ENCODE peak calls at places on chromosome 18, in five cellular contexts. One of them, this sample, is unnamed.

GRCh38 chr18:57150828-57151227 is 3.9 kb downstream of the BOD1L2 start:
- DNase-seq in H1: peak
- DNase-seq in H9: peak
- DNase-seq in mesendoderm: peak
- DNase-seq in IMR-90: no peak
- DNase-seq in this sample: peak

GRCh38 chr18:74242451-74243096 is 49.2 kb downstream of the CYB5A start:
- DNase-seq in H9: no peak
- DNase-seq in H1: no peak
- DNase-seq in IMR-90: no peak
- DNase-seq in mesendoderm: no peak
- DNase-seq in this sample: no peak

GRCh38 chr18:67669993-67670671 is 153.6 kb upstream of the DSEL start:
- DNase-seq in H1: no peak
- DNase-seq in mesendoderm: no peak
- DNase-seq in IMR-90: peak
- DNase-seq in H9: no peak
- DNase-seq in this sample: no peak

GRCh38 chr18:23575309-23575651 is 11.0 kb downstream of the NPC1 start:
- DNase-seq in H9: no peak
- DNase-seq in H1: no peak
- DNase-seq in mesendoderm: no peak
- DNase-seq in IMR-90: no peak
- DNase-seq in this sample: no peak

GRCh38 chr18:68519341-68519740 is 195.6 kb downstream of the TMX3 start:
- DNase-seq in H1: no peak
- DNase-seq in IMR-90: peak
- DNase-seq in H9: no peak
- DNase-seq in mesendoderm: no peak
- DNase-seq in this sample: no peak

GRCh38 chr18:57113783-57114465 is 33.0 kb upstream of the BOD1L2 start:
- DNase-seq in mesendoderm: no peak
- DNase-seq in H1: no peak
- DNase-seq in H9: no peak
- DNase-seq in IMR-90: no peak
- DNase-seq in this sample: no peak

GRCh38 chr18:75052475-75052874 is 156.5 kb downstream of the PTGR3 start:
- DNase-seq in H9: no peak
- DNase-seq in IMR-90: no peak
- DNase-seq in mesendoderm: no peak
- DNase-seq in H1: no peak
- DNase-seq in this sample: no peak

GRCh38 chr18:36187826-36188721 is 777 bp downstream of the MOCOS start:
- DNase-seq in H9: peak
- DNase-seq in mesendoderm: peak
- DNase-seq in IMR-90: peak
- DNase-seq in H1: no peak
- DNase-seq in this sample: no peak

GRCh38 chr18:45539383-45539960 is 75.8 kb upstream of the SLC14A2 start:
- DNase-seq in H9: no peak
- DNase-seq in IMR-90: no peak
- DNase-seq in H1: no peak
- DNase-seq in mesendoderm: no peak
- DNase-seq in this sample: no peak

GRCh38 chr18:73283788-73284187 is 416.0 kb upstream of the NETO1 start:
- DNase-seq in H9: no peak
- DNase-seq in H1: no peak
- DNase-seq in IMR-90: peak
- DNase-seq in mesendoderm: peak
- DNase-seq in this sample: no peak

GRCh38 chr18:22136395-22136794 is 33.0 kb upstream of the GATA6 start:
- DNase-seq in H1: no peak
- DNase-seq in H9: no peak
- DNase-seq in mesendoderm: no peak
- DNase-seq in IMR-90: peak
- DNase-seq in this sample: no peak

GRCh38 chr18:74316257-74317180 is 880 bp downstream of the C18orf63 start:
- DNase-seq in H9: no peak
- DNase-seq in IMR-90: peak
- DNase-seq in mesendoderm: peak
- DNase-seq in H1: no peak
- DNase-seq in this sample: no peak

GRCh38 chr18:58953627-58954026 is 89.0 kb downstream of the ZNF532 start:
- DNase-seq in H1: no peak
- DNase-seq in H9: no peak
- DNase-seq in IMR-90: no peak
- DNase-seq in mesendoderm: no peak
- DNase-seq in this sample: no peak

GRCh38 chr18:77811510-77811909 is 561.9 kb downstream of the GALR1 start:
- DNase-seq in IMR-90: no peak
- DNase-seq in mesendoderm: no peak
- DNase-seq in H9: no peak
- DNase-seq in H1: no peak
- DNase-seq in this sample: no peak

GRCh38 chr18:22066083-22066485 is 103.3 kb upstream of the GATA6 start:
- DNase-seq in mesendoderm: peak
- DNase-seq in H1: no peak
- DNase-seq in IMR-90: no peak
- DNase-seq in H9: peak
- DNase-seq in this sample: no peak

GRCh38 chr18:8707946-8708345 is 2.6 kb downstream of the MTCL1 start:
- DNase-seq in mesendoderm: peak
- DNase-seq in IMR-90: peak
- DNase-seq in H1: no peak
- DNase-seq in H9: no peak
- DNase-seq in this sample: no peak

GRCh38 chr18:69400253-69400975 is at the start of gene DOK6:
- DNase-seq in mesendoderm: peak
- DNase-seq in H1: no peak
- DNase-seq in H9: peak
- DNase-seq in IMR-90: peak
- DNase-seq in this sample: peak

GRCh38 chr18:7567487-7568425 is 640 bp downstream of the PTPRM start:
- DNase-seq in H9: peak
- DNase-seq in IMR-90: peak
- DNase-seq in H1: no peak
- DNase-seq in mesendoderm: peak
- DNase-seq in this sample: peak

GRCh38 chr18:906416-907170 is 1.9 kb downstream of the ADCYAP1 start:
- DNase-seq in mesendoderm: peak
- DNase-seq in H9: peak
- DNase-seq in IMR-90: no peak
- DNase-seq in H1: peak
- DNase-seq in this sample: no peak
- H3K23ac ChIP-seq in mesendoderm: peak
- H3K23ac ChIP-seq in H9: no peak
- H3K23ac ChIP-seq in IMR-90: no peak
- H3K23ac ChIP-seq in H1: no peak
- H3K23ac ChIP-seq in this sample: peak

GRCh38 chr18:62715829-62716678 is 713 bp downstream of the PHLPP1 start:
- DNase-seq in mesendoderm: peak
- DNase-seq in IMR-90: peak
- DNase-seq in H1: no peak
- DNase-seq in H9: peak
- DNase-seq in this sample: peak
- H3K23ac ChIP-seq in mesendoderm: peak
- H3K23ac ChIP-seq in IMR-90: no peak
- H3K23ac ChIP-seq in H1: no peak
- H3K23ac ChIP-seq in H9: no peak
- H3K23ac ChIP-seq in this sample: peak

GRCh38 chr18:10050956-10051355 is 137.1 kb downstream of the VAPA start:
- DNase-seq in mesendoderm: no peak
- DNase-seq in H9: no peak
- DNase-seq in IMR-90: peak
- DNase-seq in H1: no peak
- DNase-seq in this sample: no peak
- H3K23ac ChIP-seq in mesendoderm: no peak
- H3K23ac ChIP-seq in H9: no peak
- H3K23ac ChIP-seq in IMR-90: no peak
- H3K23ac ChIP-seq in H1: no peak
- H3K23ac ChIP-seq in this sample: no peak

GRCh38 chr18:50089702-50090101 is 105.2 kb downstream of the MYO5B start:
- DNase-seq in mesendoderm: no peak
- DNase-seq in IMR-90: no peak
- DNase-seq in H9: peak
- DNase-seq in H1: no peak
- DNase-seq in this sample: no peak

GRCh38 chr18:50091495-50092249 is 103.3 kb downstream of the MYO5B start:
- DNase-seq in H9: no peak
- DNase-seq in mesendoderm: no peak
- DNase-seq in IMR-90: no peak
- DNase-seq in H1: no peak
- DNase-seq in this sample: no peak

GRCh38 chr18:50092250-50092780 is 102.6 kb downstream of the MYO5B start:
- DNase-seq in H1: no peak
- DNase-seq in mesendoderm: no peak
- DNase-seq in IMR-90: no peak
- DNase-seq in H9: no peak
- DNase-seq in this sample: no peak

GRCh38 chr18:50093366-50093765 is 101.6 kb downstream of the MYO5B start:
- DNase-seq in H9: no peak
- DNase-seq in H1: no peak
- DNase-seq in IMR-90: no peak
- DNase-seq in mesendoderm: peak
- DNase-seq in this sample: no peak

GRCh38 chr18:50090370-50091312 is 104.3 kb downstream of the MYO5B start:
- DNase-seq in H9: no peak
- DNase-seq in mesendoderm: no peak
- DNase-seq in H1: no peak
- DNase-seq in IMR-90: no peak
- DNase-seq in this sample: no peak
- H3K23ac ChIP-seq in H9: no peak
- H3K23ac ChIP-seq in mesendoderm: no peak
- H3K23ac ChIP-seq in H1: no peak
- H3K23ac ChIP-seq in IMR-90: no peak
- H3K23ac ChIP-seq in this sample: no peak

DNA sequence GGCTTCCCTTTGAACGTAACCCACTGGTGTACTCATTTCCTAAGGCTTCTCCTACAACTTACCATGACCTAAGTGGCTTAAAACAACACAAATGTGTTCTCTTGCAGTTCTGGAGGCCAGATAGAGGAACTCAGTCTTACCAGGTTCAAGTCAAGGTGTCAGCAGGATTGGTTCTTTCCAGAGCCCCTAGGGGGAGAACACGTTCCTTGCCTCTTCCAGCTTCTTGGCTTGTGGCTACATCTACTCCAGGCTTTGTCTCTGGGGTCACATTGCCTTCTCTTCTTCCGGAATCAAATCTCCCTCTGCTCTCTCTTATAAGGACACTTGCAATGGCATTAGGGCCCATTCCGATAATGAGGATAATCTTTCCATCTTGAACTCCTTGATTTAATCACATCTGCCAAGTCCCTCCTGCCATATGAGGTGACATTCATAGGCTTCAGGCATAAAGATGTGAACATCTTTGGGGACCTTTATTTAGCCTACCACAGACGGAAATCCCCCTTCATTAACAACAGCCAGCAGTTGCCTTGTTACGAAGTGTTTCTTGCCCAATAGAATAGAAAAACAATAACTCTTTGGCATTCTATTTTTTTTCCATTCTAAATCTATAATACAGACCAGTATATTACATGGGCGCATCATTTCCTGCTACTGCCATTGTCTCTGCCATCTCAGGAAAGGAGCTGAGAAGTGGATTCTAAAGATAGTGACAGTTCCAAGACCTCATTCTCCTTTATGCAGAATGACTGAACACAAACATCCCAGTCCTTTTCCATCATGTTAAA is 362.0 kb downstream of the ZNF521 start:
- DNase-seq in IMR-90: no peak
- DNase-seq in H1: no peak
- DNase-seq in mesendoderm: peak
- DNase-seq in H9: peak
- DNase-seq in this sample: no peak
- H3K23ac ChIP-seq in IMR-90: no peak
- H3K23ac ChIP-seq in H1: no peak
- H3K23ac ChIP-seq in mesendoderm: no peak
- H3K23ac ChIP-seq in H9: no peak
- H3K23ac ChIP-seq in this sample: no peak

GRCh38 chr18:24841536-24841935 is 381.1 kb downstream of the HRH4 start:
- DNase-seq in mesendoderm: peak
- DNase-seq in IMR-90: peak
- DNase-seq in H1: no peak
- DNase-seq in H9: no peak
- DNase-seq in this sample: no peak

GRCh38 chr18:24839991-24840390 is 379.6 kb downstream of the HRH4 start:
- DNase-seq in H9: no peak
- DNase-seq in H1: no peak
- DNase-seq in mesendoderm: no peak
- DNase-seq in IMR-90: peak
- DNase-seq in this sample: no peak

GRCh38 chr18:24837065-24837464 is 376.6 kb downstream of the HRH4 start:
- DNase-seq in H1: no peak
- DNase-seq in H9: no peak
- DNase-seq in IMR-90: peak
- DNase-seq in mesendoderm: no peak
- DNase-seq in this sample: no peak

GRCh38 chr18:24843123-24843522 is 382.7 kb downstream of the HRH4 start:
- DNase-seq in H1: no peak
- DNase-seq in mesendoderm: no peak
- DNase-seq in H9: no peak
- DNase-seq in IMR-90: no peak
- DNase-seq in this sample: no peak

GRCh38 chr18:24840640-24841039 is 380.2 kb downstream of the HRH4 start:
- DNase-seq in mesendoderm: no peak
- DNase-seq in H9: no peak
- DNase-seq in H1: no peak
- DNase-seq in IMR-90: no peak
- DNase-seq in this sample: no peak
- H3K23ac ChIP-seq in mesendoderm: no peak
- H3K23ac ChIP-seq in H9: no peak
- H3K23ac ChIP-seq in H1: no peak
- H3K23ac ChIP-seq in IMR-90: no peak
- H3K23ac ChIP-seq in this sample: no peak

DNA sequence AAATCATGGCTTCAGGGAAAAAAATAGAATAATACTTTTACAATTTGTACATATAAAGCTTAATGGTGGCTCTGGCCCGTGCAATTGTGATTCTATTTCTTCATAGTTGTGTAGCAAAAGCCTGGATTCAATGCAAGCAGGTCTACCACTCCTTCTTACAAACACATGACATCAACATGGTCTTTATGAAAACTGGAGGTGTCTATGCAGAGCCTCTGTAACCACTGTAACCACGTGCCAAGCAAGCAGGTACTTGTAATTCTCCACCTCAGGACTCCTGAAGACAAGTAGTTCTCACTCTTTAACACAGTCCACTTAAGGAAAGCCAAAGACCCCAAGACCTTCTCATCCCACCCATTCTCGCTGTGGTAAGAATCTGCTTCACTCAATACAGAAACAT is 62.6 kb downstream of the METTL4 start:
- DNase-seq in mesendoderm: no peak
- DNase-seq in IMR-90: no peak
- DNase-seq in H1: no peak
- DNase-seq in H9: no peak
- DNase-seq in this sample: no peak
- H3K23ac ChIP-seq in mesendoderm: no peak
- H3K23ac ChIP-seq in IMR-90: no peak
- H3K23ac ChIP-seq in H1: no peak
- H3K23ac ChIP-seq in H9: no peak
- H3K23ac ChIP-seq in this sample: no peak

GRCh38 chr18:62670573-62670972 is 44.8 kb upstream of the PHLPP1 start:
- DNase-seq in mesendoderm: no peak
- DNase-seq in H1: no peak
- DNase-seq in IMR-90: no peak
- DNase-seq in H9: no peak
- DNase-seq in this sample: no peak

GRCh38 chr18:62669225-62669624 is 46.1 kb upstream of the PHLPP1 start:
- DNase-seq in mesendoderm: no peak
- DNase-seq in IMR-90: no peak
- DNase-seq in H9: no peak
- DNase-seq in H1: no peak
- DNase-seq in this sample: no peak

GRCh38 chr18:62672600-62672999 is 42.7 kb upstream of the PHLPP1 start:
- DNase-seq in H1: no peak
- DNase-seq in mesendoderm: no peak
- DNase-seq in H9: no peak
- DNase-seq in IMR-90: no peak
- DNase-seq in this sample: no peak
- H3K23ac ChIP-seq in H1: no peak
- H3K23ac ChIP-seq in mesendoderm: no peak
- H3K23ac ChIP-seq in H9: no peak
- H3K23ac ChIP-seq in IMR-90: no peak
- H3K23ac ChIP-seq in this sample: no peak

This sample was measured in neuronal stem cell.